ENCODE peak calls at places on chromosomes 13 and 19, in nine cellular contexts. A, D, J, H, C, M, O, B and I are unnamed samples.

GRCh38 chr13:94703721-94704314 is 8.5 kb downstream of the SOX21 start:
- DNase-seq in A (no peak), D (no peak), J (no peak), H (peak; percentile 14), C (no peak), M (peak; percentile 21), O (no peak), B (no peak), I (no peak)

GRCh38 chr13:47190696-47191095 is 293.8 kb upstream of the HTR2A start:
- DNase-seq in A (no peak), D (no peak), J (no peak), H (no peak), C (no peak), M (no peak), O (no peak), B (no peak), I (no peak)

GRCh38 chr19:571127-571974 is 1.0 kb upstream of the BSG start:
- DNase-seq in A (peak; percentile 49), D (peak; percentile 39), J (no peak), H (peak; percentile 52), C (peak; percentile 31), M (peak; percentile 71), O (no peak), B (peak; percentile 52), I (no peak)

GRCh38 chr13:75869981-75870380 is 233.9 kb downstream of the LMO7 start:
- DNase-seq in A (no peak), D (no peak), J (no peak), H (no peak), C (no peak), M (no peak), O (no peak), B (no peak), I (no peak)

GRCh38 chr19:33177417-33177976 is 16.6 kb upstream of the LRP3 start:
- DNase-seq in A (peak; percentile 72), D (no peak), J (no peak), H (peak; percentile 64), C (no peak), M (peak; percentile 79), O (no peak), B (peak; percentile 62), I (no peak)

GRCh38 chr19:29761575-29762225 is 46.6 kb upstream of the C19orf12 start:
- DNase-seq in A (no peak), D (no peak), J (no peak), H (no peak), C (no peak), M (no peak), O (no peak), B (no peak), I (no peak)

GRCh38 chr13:59416561-59416960 is 747.2 kb downstream of the DIAPH3 start:
- DNase-seq in A (no peak), D (no peak), J (no peak), H (no peak), C (no peak), M (peak; percentile 10), O (no peak), B (no peak), I (no peak)

GRCh38 chr19:48872884-48873475 is 759 bp downstream of the PPP1R15A start:
- DNase-seq in A (peak; percentile 91), D (peak; percentile 93), J (peak; percentile 96), H (peak; percentile 77), C (peak; percentile 97), M (peak; percentile 89), O (peak; percentile 95), B (peak; percentile 47), I (peak; percentile 73)

GRCh38 chr13:46866150-46866549 is 30.7 kb downstream of the HTR2A start:
- DNase-seq in A (peak; percentile 31), D (no peak), J (peak; percentile 35), H (peak; percentile 22), C (peak; percentile 73), M (peak; percentile 4), O (peak; percentile 42), B (peak; percentile 11), I (no peak)

GRCh38 chr13:50916701-50917184 is 7.2 kb downstream of the RNASEH2B start:
- DNase-seq in A (no peak), D (no peak), J (peak; percentile 32), H (no peak), C (no peak), M (no peak), O (no peak), B (no peak), I (no peak)

GRCh38 chr19:455031-455705 is 5.7 kb downstream of the SHC2 start:
- DNase-seq in A (no peak), D (no peak), J (no peak), H (no peak), C (no peak), M (no peak), O (no peak), B (no peak), I (no peak)

GRCh38 chr19:4388171-4389063 is 11.9 kb downstream of the SH3GL1 start:
- DNase-seq in A (no peak), D (no peak), J (no peak), H (no peak), C (no peak), M (peak; percentile 58), O (peak; percentile 49), B (no peak), I (no peak)

GRCh38 chr19:4389064-4389375 is 11.3 kb downstream of the SH3GL1 start:
- DNase-seq in A (no peak), D (no peak), J (no peak), H (no peak), C (no peak), M (no peak), O (no peak), B (no peak), I (no peak)

GRCh38 chr19:4389511-4390016 is 10.8 kb downstream of the SH3GL1 start:
- DNase-seq in A (no peak), D (no peak), J (no peak), H (no peak), C (no peak), M (no peak), O (no peak), B (no peak), I (no peak)

GRCh38 chr19:4385291-4386037 is 14.9 kb downstream of the SH3GL1 start:
- DNase-seq in A (no peak), D (no peak), J (no peak), H (no peak), C (no peak), M (no peak), O (no peak), B (no peak), I (no peak)

DNA sequence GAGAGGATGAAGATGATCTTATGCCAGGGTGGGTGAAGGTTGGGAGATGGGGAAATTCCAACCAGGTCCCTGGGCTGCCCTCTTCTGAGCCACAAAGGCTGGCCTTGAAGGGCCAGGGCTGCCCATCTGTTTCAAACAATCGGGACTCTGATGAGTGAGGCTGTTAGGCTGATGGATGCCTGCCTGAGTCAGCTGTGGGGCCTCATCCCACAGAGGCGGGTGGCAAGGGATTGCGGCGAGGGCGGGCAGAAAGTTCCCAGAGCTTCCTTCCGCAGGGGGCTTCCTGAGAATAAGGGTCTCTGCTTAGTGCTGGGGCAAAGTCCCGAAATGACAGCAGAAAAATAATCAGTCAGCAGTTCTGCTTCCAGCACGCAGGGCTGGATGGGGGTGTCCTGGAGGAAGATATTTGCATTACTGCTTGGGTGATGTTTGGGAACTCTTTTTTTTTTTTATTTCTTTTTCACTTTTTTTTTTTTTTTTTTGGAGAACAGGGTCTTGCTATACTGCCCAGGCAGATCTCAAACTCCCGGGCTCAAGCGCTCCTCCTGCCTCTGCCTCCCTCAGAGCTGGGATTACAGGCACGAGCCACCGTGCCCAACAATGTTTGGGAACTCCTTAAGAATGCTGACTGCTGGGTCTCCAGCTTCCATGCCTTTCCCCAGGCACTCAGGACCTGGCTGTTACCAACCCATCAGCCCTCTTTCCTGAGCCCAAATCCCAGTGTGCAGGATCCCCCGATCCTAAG is 14.1 kb downstream of the SH3GL1 start:
- DNase-seq in A (no peak), D (no peak), J (no peak), H (no peak), C (no peak), M (no peak), O (peak; percentile 47), B (no peak), I (no peak)
- TF ChIP-seq CTCF in A (no peak), D (peak; percentile 47), J (no peak), H (no peak), C (peak; percentile 10), M (no peak), O (peak; percentile 48), B (peak; percentile 24), I (no peak)

GRCh38 chr19:18672606-18673337 is 10.7 kb upstream of the CRTC1 start:
- DNase-seq in A (no peak), D (no peak), J (peak; percentile 71), H (no peak), C (peak; percentile 53), M (peak; percentile 37), O (peak; percentile 25), B (no peak), I (no peak)
- TF ChIP-seq CTCF in A (no peak), D (peak; percentile 46), J (peak; percentile 41), H (no peak), C (peak; percentile 39), M (peak; percentile 25), O (peak; percentile 37), B (no peak), I (no peak)

GRCh38 chr19:16185123-16185924 is at the start of gene FAM32A:
- DNase-seq in A (peak; percentile 95), D (peak; percentile 99), J (peak; percentile 99), H (peak; percentile 97), C (peak; percentile 99), M (peak; percentile 98), O (peak; percentile 99), B (peak; percentile 95), I (peak; percentile 95)
- TF ChIP-seq CTCF in A (peak; percentile 19), D (no peak), J (peak; percentile 26), H (peak; percentile 28), C (no peak), M (peak; percentile 57), O (peak; percentile 50), B (peak; percentile 61), I (no peak)

GRCh38 chr19:27647423-27647822 is 1565.5 kb downstream of the UQCRFS1 start:
- DNase-seq in A (no peak), D (no peak), J (no peak), H (no peak), C (no peak), M (no peak), O (no peak), B (no peak), I (no peak)
- TF ChIP-seq CTCF in A (no peak), D (no peak), J (no peak), H (no peak), C (no peak), M (no peak), O (no peak), B (no peak), I (no peak)